ENCODE peak calls at places on chromosomes 5 and 9, in nine cellular contexts. L is brain microvascular endothelial cell; O is left lung; S is activated CD4-positive, alpha-beta T cell treated with anti-CD3 and anti-CD28 coated beads for 48 hours; K is ureter; R is GM10248; E is DMS153; J is uterus; M is endothelial cell. H is an unnamed sample.

GRCh38 chr9:9791621-9792020 is 821.2 kb downstream of the PTPRD start:
- DNase-seq in L (no peak), O (no peak), S (no peak), K (no peak), R (no peak), E (no peak), J (no peak), M (no peak), H (no peak)

GRCh38 chr5:124718376-124718775 is 28.1 kb downstream of the ZNF608 start:
- DNase-seq in L (no peak), O (no peak), S (no peak), K (no peak), R (no peak), E (no peak), J (no peak), M (no peak), H (no peak)

GRCh38 chr5:9042241-9042640 is 503.6 kb downstream of the SEMA5A start:
- DNase-seq in L (no peak), O (no peak), S (no peak), K (no peak), R (no peak), E (no peak), J (no peak), M (no peak), H (no peak)

GRCh38 chr5:35337332-35338168 is 107.3 kb upstream of the PRLR start:
- DNase-seq in L (no peak), O (no peak), S (no peak), K (no peak), R (no peak), E (no peak), J (no peak), M (no peak), H (no peak)

GRCh38 chr5:119318256-119318914 is 37.4 kb upstream of the TNFAIP8 start:
- DNase-seq in L (no peak), O (no peak), S (no peak), K (no peak), R (no peak), E (no peak), J (no peak), M (no peak), H (no peak)

GRCh38 chr5:72812483-72812882 is 4.0 kb upstream of the TNPO1 start:
- DNase-seq in L (no peak), O (no peak), S (no peak), K (no peak), R (no peak), E (no peak), J (no peak), M (no peak), H (no peak)

GRCh38 chr5:172144291-172144815 is 43.7 kb downstream of the STK10 start:
- DNase-seq in L (peak), O (peak), S (no peak), K (no peak), R (peak), E (no peak), J (no peak), M (no peak), H (no peak)

GRCh38 chr5:150674376-150674821 is 13.3 kb downstream of the MYOZ3 start:
- DNase-seq in L (no peak), O (peak), S (no peak), K (no peak), R (no peak), E (no peak), J (peak), M (no peak), H (no peak)

GRCh38 chr5:37005946-37006540 is 129.5 kb downstream of the NIPBL start:
- DNase-seq in L (no peak), O (no peak), S (no peak), K (no peak), R (peak), E (peak), J (no peak), M (no peak), H (peak)

GRCh38 chr9:33439731-33440130 is 7.7 kb downstream of the AQP3 start:
- DNase-seq in L (no peak), O (no peak), S (no peak), K (no peak), R (no peak), E (no peak), J (no peak), M (no peak), H (no peak)

GRCh38 chr5:126460459-126460858 is 37.2 kb downstream of the GRAMD2B start:
- DNase-seq in L (no peak), O (no peak), S (no peak), K (no peak), R (no peak), E (no peak), J (no peak), M (no peak), H (no peak)

GRCh38 chr9:132114102-132114707 is 34.5 kb upstream of the MED27 start:
- DNase-seq in L (peak), O (peak), S (peak), K (peak), R (peak), E (no peak), J (peak), M (peak), H (peak)

GRCh38 chr9:127181315-127181580 is 58.8 kb upstream of the ANGPTL2 start:
- DNase-seq in L (no peak), O (peak), S (no peak), K (peak), R (no peak), E (no peak), J (peak), M (no peak), H (no peak)

GRCh38 chr9:84305452-84306131 is 35.0 kb downstream of the SLC28A3 start:
- DNase-seq in L (no peak), O (no peak), S (no peak), K (no peak), R (no peak), E (no peak), J (no peak), M (no peak), H (no peak)

GRCh38 chr5:87277279-87277835 is 9.7 kb downstream of the RASA1 start:
- DNase-seq in L (no peak), O (no peak), S (no peak), K (no peak), R (no peak), E (no peak), J (no peak), M (no peak), H (no peak)

GRCh38 chr9:127397722-127398647 is 1.0 kb downstream of the SLC2A8 start:
- DNase-seq in L (peak), O (peak), S (no peak), K (peak), R (peak), E (peak), J (peak), M (peak), H (no peak)

GRCh38 chr9:130220351-130220750 is 45.2 kb upstream of the HMCN2 start:
- DNase-seq in L (no peak), O (no peak), S (no peak), K (no peak), R (no peak), E (no peak), J (peak), M (no peak), H (peak)

GRCh38 chr5:75671506-75671905 is 45.7 kb downstream of the POC5 start:
- DNase-seq in L (no peak), O (no peak), S (no peak), K (no peak), R (no peak), E (no peak), J (no peak), M (no peak), H (no peak)

GRCh38 chr5:180469586-180469865 is 24.7 kb upstream of the CNOT6 start:
- DNase-seq in L (no peak), O (no peak), S (no peak), K (no peak), R (no peak), E (no peak), J (no peak), M (no peak), H (no peak)

GRCh38 chr5:4551034-4551433 is 589.1 kb upstream of the ADAMTS16 start:
- DNase-seq in L (no peak), O (no peak), S (no peak), K (no peak), R (no peak), E (no peak), J (no peak), M (no peak), H (no peak)

GRCh38 chr5:169548315-169548714 is 35.3 kb upstream of the SPDL1 start:
- DNase-seq in L (peak), O (no peak), S (no peak), K (no peak), R (no peak), E (no peak), J (no peak), M (no peak), H (peak)

GRCh38 chr9:89023788-89024187 is 32.5 kb downstream of the S1PR3 start:
- DNase-seq in L (no peak), O (no peak), S (no peak), K (no peak), R (no peak), E (no peak), J (no peak), M (no peak), H (no peak)

GRCh38 chr9:134620751-134621557 is 20.6 kb upstream of the COL5A1 start:
- DNase-seq in L (no peak), O (peak), S (peak), K (peak), R (no peak), E (no peak), J (peak), M (no peak), H (no peak)

GRCh38 chr9:103037508-103038477 is 42.7 kb downstream of the CYLC2 start:
- DNase-seq in L (peak), O (no peak), S (no peak), K (no peak), R (no peak), E (no peak), J (no peak), M (no peak), H (no peak)